ENCODE peak calls at places on chromosomes 6 and 20, in ten cellular contexts. E is HepG2, J is ovary, T is GM12878, A is transverse colon, U is stomach, B is tibial nerve, D is K562, S is sigmoid colon, Z is H1. N is an unnamed sample.

GRCh38 chr6:110567957-110568696 is 91.7 kb upstream of the SLC22A16 start:
- DNase-seq in E (no peak), J (no peak), T (no peak), A (no peak), U (no peak), B (no peak), D (no peak), S (no peak), Z (no peak), N (no peak)

GRCh38 chr20:47330933-47331708 is 25.4 kb downstream of the ZMYND8 start:
- DNase-seq in E (no peak), J (no peak), T (no peak), A (peak; percentile 51), U (no peak), B (no peak), D (peak; percentile 79), S (no peak), Z (no peak), N (no peak)

GRCh38 chr20:40673442-40673841 is 15.6 kb downstream of the MAFB start:
- DNase-seq in E (no peak), J (no peak), T (no peak), A (no peak), U (peak; percentile 46), B (no peak), D (no peak), S (no peak), Z (no peak), N (no peak)

GRCh38 chr20:3710703-3711417 is 1.5 kb downstream of the SIGLEC1 start:
- DNase-seq in E (peak; percentile 46), J (peak; percentile 66), T (no peak), A (peak; percentile 72), U (peak; percentile 74), B (peak; percentile 68), D (peak; percentile 80), S (peak; percentile 87), Z (peak; percentile 33), N (no peak)

GRCh38 chr6:137494281-137494966 is at the start of gene OLIG3:
- DNase-seq in E (no peak), J (no peak), T (no peak), A (no peak), U (no peak), B (no peak), D (no peak), S (no peak), Z (no peak), N (no peak)

GRCh38 chr20:25116746-25117457 is 35.0 kb upstream of the VSX1 start:
- DNase-seq in E (no peak), J (no peak), T (no peak), A (no peak), U (no peak), B (no peak), D (no peak), S (no peak), Z (no peak), N (no peak)

GRCh38 chr6:2873643-2874042 is 29.5 kb downstream of the SERPINB9 start:
- DNase-seq in E (no peak), J (no peak), T (no peak), A (no peak), U (no peak), B (no peak), D (no peak), S (no peak), Z (no peak), N (no peak)

GRCh38 chr6:138601128-138601527 is 101.8 kb upstream of the NHSL1 start:
- DNase-seq in E (no peak), J (no peak), T (no peak), A (no peak), U (no peak), B (no peak), D (no peak), S (no peak), Z (no peak), N (no peak)

GRCh38 chr20:4973330-4974097 is 27.8 kb downstream of the SLC23A2 start:
- DNase-seq in E (peak; percentile 99), J (peak; percentile 89), T (peak; percentile 85), A (peak; percentile 51), U (peak; percentile 43), B (peak; percentile 29), D (no peak), S (peak; percentile 66), Z (no peak), N (peak; percentile 69)

GRCh38 chr20:49786671-49787370 is 25.8 kb upstream of the SLC9A8 start:
- DNase-seq in E (no peak), J (no peak), T (no peak), A (no peak), U (no peak), B (no peak), D (no peak), S (no peak), Z (no peak), N (no peak)

DNA sequence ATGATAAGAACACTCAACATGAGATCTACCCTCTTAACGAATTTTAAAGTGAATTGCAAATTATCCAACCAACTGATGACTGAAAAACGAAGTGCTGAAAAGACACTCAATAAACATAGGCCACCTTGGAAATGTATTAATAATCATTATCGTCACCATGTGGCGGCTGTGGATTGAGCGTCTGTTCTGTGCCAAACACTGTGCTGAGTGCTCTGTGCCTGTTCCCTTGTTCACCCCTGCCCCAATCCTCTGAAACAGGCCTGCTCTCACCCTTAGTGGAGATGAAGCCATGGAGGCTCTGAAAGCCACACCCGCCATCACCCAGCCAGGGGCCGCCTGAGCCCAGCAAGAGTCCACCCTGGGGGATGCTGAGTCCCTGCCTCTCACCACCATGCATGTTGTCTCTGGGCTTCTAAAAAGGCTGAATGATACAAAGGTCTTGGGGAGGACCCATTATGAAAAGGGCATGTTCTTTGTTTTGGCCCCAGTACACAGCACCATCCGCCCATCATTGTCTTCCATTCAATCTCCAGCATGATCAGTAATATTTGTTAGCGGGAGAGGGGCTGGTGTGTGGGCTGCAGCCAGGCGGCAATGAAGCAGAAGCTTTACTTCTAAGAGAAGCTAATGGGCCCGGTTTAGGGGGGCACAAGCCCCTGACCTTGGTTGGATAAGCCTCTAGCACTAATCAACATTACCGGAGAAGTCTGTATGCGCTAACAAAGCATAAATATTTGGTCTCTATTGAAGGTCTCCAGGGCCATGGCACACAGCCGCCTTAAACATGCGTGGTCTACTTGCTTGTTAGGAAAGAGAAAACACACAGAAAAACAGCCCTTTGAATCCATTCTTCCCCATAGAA is 34.7 kb upstream of the APCDD1L start:
- DNase-seq in E (no peak), J (no peak), T (no peak), A (no peak), U (peak; percentile 9), B (no peak), D (no peak), S (peak; percentile 29), Z (no peak), N (no peak)
- H3K27me3 ChIP-seq in E (peaks cover 5% of the 10 kb centered on the region), J (no peaks in the 10 kb centered on the region), T (no peaks in the 10 kb centered on the region), A (peaks cover 7% of the 10 kb centered on the region), U (peaks cover 52% of the 10 kb centered on the region), B (no peaks in the 10 kb centered on the region), D (peaks cover 9% of the 10 kb centered on the region), S (no peaks in the 10 kb centered on the region), Z (no peaks in the 10 kb centered on the region), N (no peaks in the 10 kb centered on the region)

DNA sequence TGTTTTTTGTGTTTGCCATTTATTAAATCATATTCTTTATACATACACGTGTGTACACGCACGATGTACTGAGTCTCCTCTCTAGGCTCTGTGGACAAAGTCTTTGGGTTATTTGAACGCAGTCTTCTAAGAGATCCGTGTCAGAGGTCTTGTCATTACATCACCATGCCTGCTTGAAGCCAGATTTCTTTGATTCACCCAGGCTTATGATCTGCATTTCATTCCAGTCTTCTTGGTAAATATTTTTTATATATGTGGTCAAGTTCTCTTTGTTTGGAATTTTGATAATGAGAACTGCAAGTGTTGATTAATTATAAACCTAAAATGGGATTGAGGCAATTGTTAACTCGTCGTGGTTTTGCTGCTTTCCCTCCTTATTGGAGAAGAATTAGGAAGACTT is 34.6 kb downstream of the KCNS1 start:
- DNase-seq in E (no peak), J (no peak), T (no peak), A (no peak), U (no peak), B (no peak), D (no peak), S (no peak), Z (no peak), N (no peak)
- H3K4me1 ChIP-seq in E (peaks cover 5% of the 10 kb centered on the region), J (no peaks in the 10 kb centered on the region), T (no peaks in the 10 kb centered on the region), A (no peaks in the 10 kb centered on the region), U (peaks cover 15% of the 10 kb centered on the region), B (no peaks in the 10 kb centered on the region), D (peaks cover 2% of the 10 kb centered on the region), S (peaks cover 14% of the 10 kb centered on the region), Z (no peaks in the 10 kb centered on the region), N (peaks cover 11% of the 10 kb centered on the region)

DNA sequence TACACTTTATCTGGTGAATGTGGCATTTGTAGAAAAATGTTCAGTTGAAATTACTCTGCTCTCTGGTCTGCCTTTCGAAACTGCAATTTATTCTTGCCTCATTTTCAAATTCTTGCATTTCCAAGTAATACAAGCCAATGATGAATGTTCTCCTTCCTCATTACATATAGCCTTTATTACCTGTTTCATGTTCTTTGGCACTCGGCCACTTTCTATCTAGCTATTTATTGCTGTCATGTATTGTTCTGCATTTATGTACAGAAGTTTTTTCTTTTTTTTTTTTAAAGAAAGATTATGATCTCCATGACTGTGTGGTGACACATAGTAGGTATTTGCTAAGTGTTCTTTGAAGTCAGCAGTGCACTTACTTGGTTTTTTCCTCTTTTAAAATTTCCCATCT is 261.4 kb downstream of the ZFAND3 start:
- DNase-seq in E (peak; percentile 5), J (no peak), T (no peak), A (no peak), U (no peak), B (no peak), D (no peak), S (no peak), Z (no peak), N (no peak)
- TF ChIP-seq EP300 in E (no peak), J (no peak), T (no peak), A (no peak), U (no peak), B (no peak), D (no peak), S (no peak), Z (no peak), N (no peak)

DNA sequence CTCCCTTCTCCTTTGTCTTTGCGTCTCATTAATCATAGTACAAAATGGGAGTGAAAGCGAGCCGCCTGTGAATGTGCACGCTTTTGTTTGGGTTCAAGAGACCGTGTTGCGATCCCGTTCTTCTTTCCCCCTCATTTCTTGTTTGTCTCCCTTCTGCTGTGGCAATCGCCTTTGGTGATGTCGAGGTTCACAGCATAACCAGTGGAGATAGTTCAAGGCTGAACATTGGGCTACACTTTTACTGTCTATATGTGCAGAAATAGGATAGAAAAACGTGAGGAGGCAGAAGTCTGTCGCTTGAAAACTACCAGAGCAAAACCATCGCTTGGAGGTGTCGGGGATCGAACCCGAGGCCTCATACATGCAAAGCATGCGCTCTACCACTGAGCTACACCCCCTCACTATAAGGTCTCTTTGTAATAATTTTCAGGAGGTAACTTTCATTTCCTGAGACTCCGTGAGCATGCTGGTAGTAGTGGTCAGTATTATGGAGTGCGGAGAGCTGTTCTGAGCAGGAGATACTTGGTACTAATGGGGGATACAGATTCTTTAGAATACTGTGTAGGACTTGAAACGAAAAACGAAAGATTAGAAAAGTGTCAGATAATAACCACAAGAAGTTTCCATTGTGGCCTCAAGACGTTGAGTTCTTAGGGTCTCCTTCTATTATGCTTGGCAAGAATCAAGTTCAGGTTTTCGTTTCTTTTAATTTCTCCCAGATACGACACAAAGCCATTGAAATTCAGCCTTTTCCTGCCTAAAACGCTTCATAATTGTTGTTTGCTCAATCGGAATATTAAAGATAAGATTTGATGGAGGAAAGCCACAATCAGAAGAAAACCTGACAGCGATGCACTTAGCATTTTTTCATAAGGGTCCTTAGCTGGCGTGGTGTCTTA is 106.6 kb downstream of the TRIM27 start:
- DNase-seq in E (peak; percentile 67), J (no peak), T (no peak), A (no peak), U (no peak), B (no peak), D (peak; percentile 66), S (no peak), Z (no peak), N (no peak)
- H3K27me3 ChIP-seq in E (peaks cover 11% of the 10 kb centered on the region), J (peaks cover 3% of the 10 kb centered on the region), T (peaks cover 16% of the 10 kb centered on the region), A (peaks cover 100% of the 10 kb centered on the region), U (peaks cover 98% of the 10 kb centered on the region), B (peaks cover 100% of the 10 kb centered on the region), D (no peaks in the 10 kb centered on the region), S (peaks cover 27% of the 10 kb centered on the region), Z (peaks cover 56% of the 10 kb centered on the region), N (peaks cover 98% of the 10 kb centered on the region)

GRCh38 chr20:36847009-36847709 is 28.8 kb upstream of the TLDC2 start:
- DNase-seq in E (no peak), J (peak; percentile 76), T (no peak), A (peak; percentile 64), U (peak; percentile 52), B (peak; percentile 65), D (no peak), S (peak; percentile 98), Z (no peak), N (peak; percentile 89)
- H3K4me1 ChIP-seq in E (peaks cover 24% of the 10 kb centered on the region), J (peaks cover 16% of the 10 kb centered on the region), T (peaks cover 80% of the 10 kb centered on the region), A (peaks cover 22% of the 10 kb centered on the region), U (peaks cover 88% of the 10 kb centered on the region), B (peaks cover 64% of the 10 kb centered on the region), D (peaks cover 27% of the 10 kb centered on the region), S (peaks cover 82% of the 10 kb centered on the region), Z (peaks cover 2% of the 10 kb centered on the region), N (peaks cover 62% of the 10 kb centered on the region)